ENCODE peak calls at places on chromosomes 3 and 15, in eight cellular contexts. E is dorsolateral prefrontal cortex, Q is GDM1, M is NCI-H69, O is NCI-H1105, G is nephron progenitor cell, H is BJ, U is germinal center. A is an unnamed sample.

GRCh38 chr3:194690501-194691372 is 5.1 kb downstream of the FAM43A start:
- DNase-seq in E (no peak), Q (no peak), M (peak), O (no peak), G (no peak), H (no peak), U (no peak), A (no peak)

GRCh38 chr15:59260090-59260489 is 53.4 kb downstream of the LDHAL6B start:
- DNase-seq in E (peak), Q (no peak), M (peak), O (no peak), G (no peak), H (no peak), U (no peak), A (no peak)

GRCh38 chr3:147191795-147192385 is 214.5 kb downstream of the ZIC4 start:
- DNase-seq in E (no peak), Q (no peak), M (peak), O (peak), G (peak), H (peak), U (no peak), A (peak)

GRCh38 chr15:65355173-65355982 is 22.4 kb downstream of the IGDCC3 start:
- DNase-seq in E (peak), Q (no peak), M (peak), O (peak), G (peak), H (no peak), U (no peak), A (no peak)

GRCh38 chr15:72342385-72342784 is 22.4 kb upstream of the CELF6 start:
- DNase-seq in E (no peak), Q (peak), M (peak), O (peak), G (peak), H (no peak), U (no peak), A (no peak)

GRCh38 chr15:29910068-29910467 is 87.8 kb upstream of the TJP1 start:
- DNase-seq in E (no peak), Q (no peak), M (no peak), O (no peak), G (no peak), H (no peak), U (no peak), A (no peak)

GRCh38 chr3:65500398-65501306 is 538.1 kb downstream of the MAGI1 start:
- DNase-seq in E (no peak), Q (no peak), M (peak), O (no peak), G (no peak), H (no peak), U (no peak), A (no peak)

GRCh38 chr15:39180494-39180930 is 400.4 kb upstream of the THBS1 start:
- DNase-seq in E (no peak), Q (no peak), M (no peak), O (no peak), G (no peak), H (peak), U (no peak), A (peak)

GRCh38 chr15:50131617-50132016 is 12.6 kb upstream of the ATP8B4 start:
- DNase-seq in E (no peak), Q (no peak), M (no peak), O (no peak), G (no peak), H (no peak), U (no peak), A (no peak)

GRCh38 chr15:94838281-94838680 is 606.9 kb downstream of the MCTP2 start:
- DNase-seq in E (no peak), Q (no peak), M (no peak), O (no peak), G (no peak), H (no peak), U (no peak), A (no peak)

GRCh38 chr15:27057904-27058645 is 87.1 kb downstream of the GABRG3 start:
- DNase-seq in E (no peak), Q (no peak), M (no peak), O (no peak), G (no peak), H (no peak), U (no peak), A (no peak)

GRCh38 chr3:55485208-55485791 is 1.8 kb downstream of the WNT5A start:
- DNase-seq in E (peak), Q (no peak), M (peak), O (no peak), G (peak), H (no peak), U (peak), A (no peak)

GRCh38 chr15:51907136-51907862 is 64.3 kb downstream of the LEO1 start:
- DNase-seq in E (no peak), Q (no peak), M (peak), O (no peak), G (no peak), H (peak), U (no peak), A (no peak)

GRCh38 chr3:149575213-149575961 is 82.4 kb downstream of the WWTR1 start:
- DNase-seq in E (no peak), Q (no peak), M (no peak), O (no peak), G (no peak), H (no peak), U (no peak), A (peak)

GRCh38 chr15:101723161-101723873 is 956 bp downstream of the TARS3 start:
- DNase-seq in E (no peak), Q (peak), M (peak), O (no peak), G (no peak), H (no peak), U (peak), A (no peak)

GRCh38 chr3:71247221-71247947 is 336.1 kb downstream of the FOXP1 start:
- DNase-seq in E (peak), Q (no peak), M (peak), O (no peak), G (peak), H (no peak), U (peak), A (no peak)

GRCh38 chr3:54271118-54271517 is 148.8 kb downstream of the CACNA2D3 start:
- DNase-seq in E (no peak), Q (no peak), M (peak), O (no peak), G (no peak), H (no peak), U (no peak), A (no peak)

GRCh38 chr3:37863552-37863865 is 1.8 kb downstream of the CTDSPL start:
- DNase-seq in E (no peak), Q (no peak), M (no peak), O (no peak), G (no peak), H (no peak), U (no peak), A (no peak)

GRCh38 chr3:134803051-134803505 is 8.0 kb downstream of the EPHB1 start:
- DNase-seq in E (no peak), Q (no peak), M (peak), O (no peak), G (no peak), H (no peak), U (no peak), A (no peak)

GRCh38 chr15:85504739-85505676 is 124.6 kb downstream of the AKAP13 start:
- DNase-seq in E (peak), Q (peak), M (peak), O (peak), G (peak), H (no peak), U (peak), A (peak)

GRCh38 chr3:20511863-20512262 is 325.9 kb upstream of the SGO1 start:
- DNase-seq in E (peak), Q (peak), M (peak), O (peak), G (peak), H (peak), U (peak), A (peak)

GRCh38 chr3:48594431-48595049 is 589 bp downstream of the COL7A1 start:
- DNase-seq in E (no peak), Q (no peak), M (no peak), O (no peak), G (no peak), H (no peak), U (no peak), A (no peak)

GRCh38 chr15:74243431-74243830 is 7.3 kb downstream of the CCDC33 start:
- DNase-seq in E (no peak), Q (no peak), M (peak), O (no peak), G (no peak), H (no peak), U (no peak), A (no peak)

GRCh38 chr3:38397320-38397719 is 50.7 kb downstream of the XYLB start:
- DNase-seq in E (no peak), Q (no peak), M (no peak), O (no peak), G (peak), H (no peak), U (no peak), A (no peak)

GRCh38 chr3:113912551-113913246 is 35.1 kb upstream of the ZDHHC23 start:
- DNase-seq in E (no peak), Q (peak), M (peak), O (peak), G (no peak), H (no peak), U (peak), A (peak)

GRCh38 chr15:85766007-85766831 is 28.5 kb downstream of the KLHL25 start:
- DNase-seq in E (no peak), Q (no peak), M (no peak), O (no peak), G (no peak), H (no peak), U (no peak), A (no peak)

GRCh38 chr3:143329567-143330164 is 210.1 kb downstream of the CHST2 start:
- DNase-seq in E (no peak), Q (no peak), M (peak), O (peak), G (peak), H (no peak), U (no peak), A (no peak)

GRCh38 chr3:165839296-165840076 is 2.3 kb upstream of the BCHE start:
- DNase-seq in E (no peak), Q (no peak), M (peak), O (no peak), G (peak), H (no peak), U (no peak), A (no peak)

GRCh38 chr3:196080997-196081833 is 675 bp downstream of the TFRC start:
- DNase-seq in E (peak), Q (no peak), M (peak), O (peak), G (peak), H (no peak), U (peak), A (no peak)

A was measured in AG09309.